ENCODE peak calls at places on chromosomes 3 and 15, in four cellular contexts. I, T, M and S are unnamed samples.

GRCh38 chr15:48392356-48392755 is 61.1 kb downstream of the DUT start:
- DNase-seq in I (no peak), T (no peak), M (no peak), S (no peak)

GRCh38 chr3:107882881-107883280 is 207.9 kb downstream of the CD47 start:
- DNase-seq in I (no peak), T (no peak), M (no peak), S (no peak)

GRCh38 chr3:17841190-17841828 is 98.9 kb upstream of the TBC1D5 start:
- DNase-seq in I (no peak), T (peak), M (peak), S (peak)

GRCh38 chr3:123843668-123844067 is 40.5 kb downstream of the MYLK start:
- DNase-seq in I (peak), T (no peak), M (no peak), S (no peak)

GRCh38 chr3:197420115-197420514 is 121.7 kb upstream of the DLG1 start:
- DNase-seq in I (no peak), T (no peak), M (no peak), S (no peak)

GRCh38 chr15:62119224-62119925 is 45.7 kb downstream of the C2CD4B start:
- DNase-seq in I (peak), T (no peak), M (peak), S (no peak)

GRCh38 chr3:128649264-128649663 is 1.4 kb downstream of the RPN1 start:
- DNase-seq in I (no peak), T (no peak), M (no peak), S (no peak)

GRCh38 chr3:63043631-63044030 is 168.4 kb upstream of the CADPS start:
- DNase-seq in I (no peak), T (no peak), M (no peak), S (no peak)

GRCh38 chr3:184441202-184441900 is 61.5 kb downstream of the CHRD start:
- DNase-seq in I (no peak), T (no peak), M (no peak), S (no peak)